ENCODE peak calls at places on chromosomes 12 and 14, in six cellular contexts. Q is A549; I is mesendoderm; E is uterus; A is CD8-positive, alpha-beta T cell; U is BE2C. Z is an unnamed sample.

GRCh38 chr12:112664569-112664968 is 127.0 kb upstream of the RPH3A start:
- DNase-seq in A (no peak), I (peak; percentile 42), E (no peak), U (no peak), Q (peak; percentile 24), Z (no peak)

GRCh38 chr14:104659764-104660523 is 29.5 kb upstream of the INF2 start:
- DNase-seq in U (no peak), Q (no peak), I (no peak), E (no peak), A (no peak), Z (no peak)

GRCh38 chr12:94263905-94264655 is 115.7 kb downstream of the PLXNC1 start:
- DNase-seq in I (peak; percentile 96), Q (no peak), U (peak; percentile 22), A (no peak), E (no peak), Z (no peak)

GRCh38 chr14:106442857-106443256 is 916.5 kb downstream of the TMEM121 start:
- DNase-seq in Q (no peak), E (no peak), A (peak; percentile 29), I (no peak), U (peak; percentile 49), Z (no peak)

GRCh38 chr12:12671850-12672660 is 23.9 kb downstream of the GPR19 start:
- DNase-seq in I (no peak), A (no peak), U (no peak), Q (no peak), E (no peak), Z (no peak)

GRCh38 chr12:40137252-40137651 is 31.4 kb upstream of the SLC2A13 start:
- DNase-seq in Q (no peak), A (no peak), E (no peak), U (no peak), I (no peak), Z (no peak)

GRCh38 chr14:22622220-22622619 is 21.9 kb downstream of the OR6J1 start:
- DNase-seq in I (no peak), U (no peak), A (no peak), E (no peak), Q (no peak), Z (no peak)

GRCh38 chr12:89636054-89636775 is 72.4 kb downstream of the ATP2B1 start:
- DNase-seq in A (no peak), Q (peak; percentile 43), E (no peak), U (no peak), I (no peak), Z (no peak)

GRCh38 chr12:81263072-81263471 is 185.2 kb downstream of the ACSS3 start:
- DNase-seq in A (no peak), I (no peak), E (no peak), U (no peak), Q (no peak), Z (no peak)

GRCh38 chr14:57492859-57493258 is 798 bp downstream of the CCDC198 start:
- DNase-seq in E (no peak), U (no peak), Q (peak; percentile 37), I (peak; percentile 14), A (no peak), Z (no peak)

GRCh38 chr14:80585506-80585835 is 356.1 kb downstream of the CEP128 start:
- DNase-seq in E (no peak), I (no peak), U (no peak), A (no peak), Q (no peak), Z (no peak)

GRCh38 chr14:58092231-58092630 is 59.8 kb downstream of the ARMH4 start:
- DNase-seq in Q (no peak), U (no peak), E (no peak), I (no peak), A (no peak), Z (no peak)

GRCh38 chr12:75489613-75490210 is 9.2 kb downstream of the GLIPR1 start:
- DNase-seq in I (no peak), E (no peak), U (no peak), A (no peak), Q (no peak), Z (no peak)

GRCh38 chr14:34502826-34503225 is 36.7 kb downstream of the EAPP start:
- DNase-seq in A (no peak), U (no peak), I (no peak), Q (no peak), E (no peak), Z (no peak)

GRCh38 chr12:119423285-119423684 is 88.8 kb downstream of the CCDC60 start:
- DNase-seq in I (peak; percentile 89), E (no peak), A (no peak), Q (no peak), U (peak; percentile 38), Z (no peak)

GRCh38 chr14:99732436-99733220 is 48.5 kb downstream of the CYP46A1 start:
- DNase-seq in Q (no peak), E (peak; percentile 14), U (peak; percentile 8), A (no peak), I (no peak), Z (peak; percentile 35)

GRCh38 chr12:54596526-54596946 is 8.1 kb upstream of the PPP1R1A start:
- DNase-seq in E (peak; percentile 45), I (peak; percentile 80), A (peak; percentile 14), Q (peak; percentile 72), U (peak; percentile 61), Z (peak; percentile 89)

GRCh38 chr14:69247691-69248440 is 12.1 kb upstream of the GALNT16 start:
- DNase-seq in I (no peak), A (no peak), Q (no peak), U (no peak), E (peak; percentile 87), Z (no peak)

GRCh38 chr12:79886917-79887519 is 47.9 kb downstream of the PPP1R12A start:
- DNase-seq in U (no peak), E (no peak), I (peak; percentile 64), Q (peak; percentile 65), A (no peak), Z (no peak)

GRCh38 chr12:39605501-39605900 is 14.1 kb downstream of the ABCD2 start:
- DNase-seq in I (peak; percentile 45), E (no peak), U (no peak), Q (no peak), A (no peak), Z (no peak)

GRCh38 chr12:10190558-10191388 is 11.9 kb downstream of the TMEM52B start:
- DNase-seq in U (peak; percentile 45), A (no peak), Q (peak; percentile 78), E (peak; percentile 37), I (peak; percentile 89), Z (no peak)

GRCh38 chr14:103385153-103385993 is at the start of gene MARK3:
- DNase-seq in A (peak; percentile 91), Q (peak; percentile 95), I (peak; percentile 98), E (peak; percentile 97), U (peak; percentile 99), Z (peak; percentile 99)

GRCh38 chr14:103385994-103386491 is 828 bp downstream of the MARK3 start:
- DNase-seq in E (no peak), A (peak; percentile 6), Q (no peak), I (peak; percentile 46), U (peak; percentile 19), Z (peak; percentile 59)

GRCh38 chr14:103384450-103385152 is 614 bp upstream of the MARK3 start:
- DNase-seq in Q (no peak), E (no peak), A (no peak), U (no peak), I (no peak), Z (no peak)

GRCh38 chr14:103388664-103389063 is 3.4 kb downstream of the MARK3 start:
- DNase-seq in E (no peak), Q (no peak), I (no peak), A (no peak), U (no peak), Z (no peak)

GRCh38 chr14:103386632-103387329 is 1.6 kb downstream of the MARK3 start:
- DNase-seq in E (no peak), U (no peak), Q (no peak), I (peak; percentile 37), A (no peak), Z (no peak)
- H3K4me3 ChIP-seq in E (peak overlapping the region; percentile 81), U (peak overlapping the region; percentile 99), Q (peak overlapping the region; percentile 87), I (peak overlapping the region; percentile 94), A (peak overlapping the region; percentile 72), Z (peak overlapping the region; percentile 92)

GRCh38 chr14:63362305-63362914 is 43.7 kb upstream of the GPHB5 start:
- DNase-seq in I (peak; percentile 26), U (no peak), A (no peak), Q (no peak), E (no peak), Z (no peak)
- H3K4me1 ChIP-seq in I (no peaks in the 10 kb centered on the region), U (no peaks in the 10 kb centered on the region), A (no peaks in the 10 kb centered on the region), Q (no peaks in the 10 kb centered on the region), E (no peaks in the 10 kb centered on the region), Z (no peaks in the 10 kb centered on the region)

GRCh38 chr14:91389173-91389572 is 28.4 kb downstream of the CCDC88C start:
- DNase-seq in I (no peak), U (no peak), Q (no peak), E (no peak), A (no peak), Z (peak; percentile 11)

GRCh38 chr14:91387996-91388395 is 29.6 kb downstream of the CCDC88C start:
- DNase-seq in U (no peak), I (no peak), Q (no peak), E (no peak), A (no peak), Z (no peak)

GRCh38 chr14:91388551-91388975 is 29.1 kb downstream of the CCDC88C start:
- DNase-seq in Q (no peak), A (no peak), I (no peak), E (no peak), U (no peak), Z (peak; percentile 31)

GRCh38 chr14:91385227-91385626 is 32.4 kb downstream of the CCDC88C start:
- DNase-seq in I (no peak), Q (no peak), A (no peak), U (no peak), E (no peak), Z (no peak)

DNA sequence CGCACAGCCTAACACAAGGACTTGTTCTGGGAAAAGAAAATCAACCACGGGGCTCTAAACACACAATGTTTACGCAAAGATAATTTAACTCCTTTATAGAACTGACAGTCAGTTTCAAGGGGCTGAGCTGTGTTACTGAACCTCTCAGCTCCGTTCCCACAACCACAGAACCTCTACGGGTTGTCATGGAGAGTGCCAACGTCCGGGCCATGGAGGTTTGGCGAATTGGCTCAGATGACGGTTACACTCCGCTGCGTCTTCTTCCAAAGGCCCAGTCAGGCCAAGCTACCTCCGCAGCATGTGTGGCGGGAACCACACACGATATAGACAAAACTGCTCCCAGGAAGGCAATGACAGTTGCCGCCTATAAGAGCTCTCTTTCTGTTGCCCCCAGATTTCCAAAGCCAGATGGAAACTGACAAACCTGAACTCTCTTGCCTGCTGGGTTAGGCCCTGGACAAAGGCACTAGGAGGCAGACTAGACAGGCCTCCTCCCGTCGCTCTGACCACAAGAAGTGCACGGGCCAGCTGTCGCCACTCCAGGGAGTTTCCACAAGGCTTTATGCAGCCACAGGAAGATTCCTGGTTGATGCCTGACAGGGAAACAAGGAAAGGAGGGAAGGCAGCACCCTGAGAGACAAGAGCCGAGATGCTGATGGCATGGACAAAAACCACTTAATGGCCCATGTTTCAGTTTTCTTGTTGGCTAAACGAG is 30.3 kb downstream of the CCDC88C start:
- DNase-seq in U (no peak), I (no peak), A (no peak), E (no peak), Q (no peak), Z (no peak)
- H3K4me3 ChIP-seq in U (no peak overlapping the region), I (no peak overlapping the region), A (peak overlapping the region; percentile 22), E (no peak overlapping the region), Q (no peak overlapping the region), Z (no peak overlapping the region)

GRCh38 chr14:91327661-91328312 is 83.3 kb upstream of the GPR68 start:
- DNase-seq in A (no peak), U (no peak), E (no peak), Q (no peak), I (no peak), Z (peak; percentile 56)
- H3K4me1 ChIP-seq in A (peaks cover 100% of the 10 kb centered on the region), U (peaks cover 19% of the 10 kb centered on the region), E (no peaks in the 10 kb centered on the region), Q (no peaks in the 10 kb centered on the region), I (peaks cover 2% of the 10 kb centered on the region), Z (no peaks in the 10 kb centered on the region)